ENCODE peak calls at places on chromosome 18, in six cellular contexts. I, L, O, S, P and E are unnamed samples.

GRCh38 chr18:38369772-38370690 is 804.4 kb upstream of the CELF4 start:
- DNase-seq in L (no peak), S (no peak), P (no peak), O (no peak), I (no peak), E (no peak)

GRCh38 chr18:34942975-34943374 is 98.2 kb upstream of the MAPRE2 start:
- DNase-seq in L (no peak), P (no peak), O (no peak), S (peak; percentile 41), I (no peak), E (no peak)

GRCh38 chr18:78726326-78727056 is 253.1 kb upstream of the SALL3 start:
- DNase-seq in P (no peak), I (no peak), O (no peak), S (no peak), L (peak; percentile 19), E (no peak)

GRCh38 chr18:26574958-26575864 is 26.9 kb upstream of the KCTD1 start:
- DNase-seq in L (peak; percentile 70), P (no peak), O (peak; percentile 46), S (peak; percentile 82), I (peak; percentile 37), E (peak; percentile 62)

GRCh38 chr18:31044926-31045325 is 2.4 kb upstream of the DSC3 start:
- DNase-seq in L (no peak), S (no peak), P (no peak), O (no peak), I (no peak), E (no peak)

GRCh38 chr18:59549797-59550516 is 147.3 kb downstream of the CCBE1 start:
- DNase-seq in L (no peak), I (no peak), S (no peak), O (no peak), P (no peak), E (no peak)

GRCh38 chr18:61394983-61395382 is 61.8 kb downstream of the CDH20 start:
- DNase-seq in O (no peak), L (no peak), S (peak; percentile 35), I (no peak), P (no peak), E (no peak)

GRCh38 chr18:44392933-44393332 is 287.8 kb upstream of the SETBP1 start:
- DNase-seq in I (peak; percentile 17), P (peak; percentile 63), O (no peak), S (peak; percentile 68), L (no peak), E (no peak)

GRCh38 chr18:48155856-48156255 is 225.4 kb upstream of the SMAD2 start:
- DNase-seq in S (no peak), I (no peak), O (no peak), P (no peak), L (no peak), E (no peak)

GRCh38 chr18:24271381-24272331 is 126.0 kb downstream of the OSBPL1A start:
- DNase-seq in L (peak; percentile 85), S (peak; percentile 98), I (peak; percentile 71), P (peak; percentile 80), O (peak; percentile 72), E (peak; percentile 84)

GRCh38 chr18:58979615-58980014 is 114.9 kb downstream of the ZNF532 start:
- DNase-seq in I (no peak), O (no peak), S (no peak), L (no peak), P (no peak), E (no peak)

GRCh38 chr18:36340232-36340631 is 42.7 kb downstream of the FHOD3 start:
- DNase-seq in I (no peak), P (no peak), S (no peak), O (no peak), L (no peak), E (no peak)

GRCh38 chr18:36341944-36342343 is 44.4 kb downstream of the FHOD3 start:
- DNase-seq in I (no peak), O (no peak), S (no peak), P (no peak), L (no peak), E (no peak)

GRCh38 chr18:36337679-36338419 is 40.3 kb downstream of the FHOD3 start:
- DNase-seq in P (no peak), L (peak; percentile 12), S (no peak), I (no peak), O (no peak), E (no peak)

GRCh38 chr18:36335476-36336279 is 38.2 kb downstream of the FHOD3 start:
- DNase-seq in S (no peak), P (no peak), O (no peak), I (no peak), L (no peak), E (no peak)

GRCh38 chr18:36338420-36338933 is 41.0 kb downstream of the FHOD3 start:
- DNase-seq in I (no peak), O (no peak), L (peak; percentile 15), S (no peak), P (no peak), E (no peak)
- H2BK5ac ChIP-seq in I (no peak overlapping the region), O (no peak overlapping the region), L (no peak overlapping the region), S (no peak overlapping the region), P (no peak overlapping the region), E (no peak overlapping the region)

GRCh38 chr18:36152781-36153180 is 23.1 kb downstream of the ELP2 start:
- DNase-seq in S (no peak), L (no peak), O (peak; percentile 15), I (no peak), P (no peak), E (no peak)
- H2BK5ac ChIP-seq in S (no peak overlapping the region), L (no peak overlapping the region), O (peak overlapping the region; percentile 91), I (no peak overlapping the region), P (no peak overlapping the region), E (no peak overlapping the region)

GRCh38 chr18:32975166-32975441 is 202.3 kb upstream of the KLHL14 start:
- DNase-seq in I (no peak), L (no peak), S (no peak), P (no peak), O (no peak), E (no peak)
- H2BK5ac ChIP-seq in I (no peak overlapping the region), L (no peak overlapping the region), S (no peak overlapping the region), P (no peak overlapping the region), O (no peak overlapping the region), E (no peak overlapping the region)

DNA sequence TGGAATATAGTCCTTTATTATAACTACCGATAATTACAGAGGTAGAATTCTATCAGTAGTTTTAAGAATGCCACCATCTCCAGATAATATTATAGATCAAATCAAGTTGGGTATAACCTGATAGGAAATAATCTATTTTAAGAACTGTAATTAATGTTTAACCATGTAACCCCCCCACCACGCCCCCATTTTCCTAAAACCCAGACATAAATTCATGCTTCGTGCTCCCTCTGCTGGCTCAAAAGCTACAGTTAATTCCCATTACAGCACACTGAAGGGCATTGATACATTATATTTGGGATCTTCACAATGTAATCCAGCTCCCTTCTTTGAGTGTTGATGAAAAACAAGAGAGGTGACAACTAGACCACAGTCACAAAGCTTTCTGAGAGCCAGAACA is 228.0 kb upstream of the SMAD7 start:
- DNase-seq in S (peak; percentile 23), O (peak; percentile 23), L (no peak), P (no peak), I (no peak), E (no peak)
- H2BK5ac ChIP-seq in S (no peak overlapping the region), O (no peak overlapping the region), L (no peak overlapping the region), P (no peak overlapping the region), I (no peak overlapping the region), E (no peak overlapping the region)

DNA sequence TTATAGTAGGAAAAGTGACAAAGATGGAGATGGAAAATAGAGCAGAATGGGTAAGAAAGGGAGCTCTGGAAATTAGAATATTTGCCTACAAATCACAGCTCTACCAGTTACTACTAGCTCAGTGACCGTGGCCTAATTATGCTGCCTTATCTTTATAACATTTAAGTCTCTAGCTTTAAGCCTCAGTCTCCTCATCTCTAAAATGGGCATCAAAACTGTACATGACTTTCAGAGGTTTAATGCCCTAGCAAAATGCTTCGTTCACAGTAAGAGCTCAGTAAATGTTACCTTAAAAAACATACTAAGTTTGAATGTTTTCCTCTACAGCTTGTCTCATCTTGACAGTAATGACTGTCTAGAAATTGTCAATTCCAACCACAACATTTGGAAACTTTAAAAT is 8.3 kb upstream of the PTPRM start:
- DNase-seq in O (no peak), P (no peak), I (no peak), S (no peak), L (no peak), E (no peak)
- H2BK5ac ChIP-seq in O (no peak overlapping the region), P (no peak overlapping the region), I (no peak overlapping the region), S (no peak overlapping the region), L (no peak overlapping the region), E (no peak overlapping the region)

DNA sequence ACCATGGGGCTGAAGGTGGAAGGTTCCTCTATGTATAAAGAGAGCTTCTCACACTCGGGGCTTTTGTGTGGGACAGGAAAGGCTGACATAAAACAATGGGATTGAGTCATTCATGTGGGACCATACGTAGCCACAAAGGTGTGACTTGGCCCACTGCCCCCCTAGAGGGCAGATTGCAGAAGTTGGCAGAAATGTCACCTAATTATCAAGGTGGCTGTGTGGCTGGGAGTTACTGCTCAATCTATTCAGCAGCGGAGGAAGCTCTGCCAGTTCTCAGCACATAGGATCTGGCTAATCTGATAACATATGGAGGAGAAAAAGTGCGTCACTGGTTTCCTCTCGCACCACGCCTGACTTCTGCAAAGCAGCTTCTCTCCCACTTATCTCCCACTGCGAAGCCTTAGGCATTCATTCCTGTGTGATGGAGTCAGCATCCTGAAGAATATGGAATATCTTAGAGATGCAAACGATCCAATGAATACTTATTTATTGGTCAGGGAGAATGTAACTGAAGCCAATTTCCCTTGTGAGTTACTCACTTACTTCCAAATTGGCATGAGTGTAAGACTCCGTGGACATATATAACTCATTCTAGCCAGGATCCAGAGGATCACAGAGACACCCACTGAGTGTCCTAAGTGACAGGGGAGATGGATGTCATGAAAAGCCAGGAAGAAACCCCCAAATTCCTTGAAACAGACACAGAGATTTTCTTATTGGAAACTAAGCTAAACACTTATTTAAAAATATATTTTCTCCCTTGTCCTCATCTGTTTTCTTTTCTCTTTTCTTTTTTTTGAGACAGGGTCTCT is 344.8 kb downstream of the TGIF1 start:
- DNase-seq in L (no peak), O (peak; percentile 99), S (peak; percentile 95), I (no peak), P (peak; percentile 93), E (no peak)
- H2BK5ac ChIP-seq in L (no peak overlapping the region), O (peak overlapping the region; percentile 76), S (no peak overlapping the region), I (no peak overlapping the region), P (no peak overlapping the region), E (no peak overlapping the region)

GRCh38 chr18:56900195-56901094 is 246.4 kb upstream of the BOD1L2 start:
- DNase-seq in P (no peak), O (no peak), L (no peak), S (no peak), I (no peak), E (no peak)
- H2BK5ac ChIP-seq in P (no peak overlapping the region), O (no peak overlapping the region), L (no peak overlapping the region), S (no peak overlapping the region), I (no peak overlapping the region), E (no peak overlapping the region)

GRCh38 chr18:9474983-9475642 is at the start of gene RALBP1:
- DNase-seq in P (peak; percentile 100), L (peak; percentile 100), O (peak; percentile 99), S (peak; percentile 100), I (peak; percentile 100), E (peak; percentile 98)
- H2BK5ac ChIP-seq in P (peak within 1 kb of the TSS; percentile 87), L (peak within 1 kb of the TSS; percentile 91), O (peak within 1 kb of the TSS; percentile 92), S (peak within 1 kb of the TSS; percentile 93), I (peak within 1 kb of the TSS; percentile 91), E (peak within 1 kb of the TSS; percentile 96)

DNA sequence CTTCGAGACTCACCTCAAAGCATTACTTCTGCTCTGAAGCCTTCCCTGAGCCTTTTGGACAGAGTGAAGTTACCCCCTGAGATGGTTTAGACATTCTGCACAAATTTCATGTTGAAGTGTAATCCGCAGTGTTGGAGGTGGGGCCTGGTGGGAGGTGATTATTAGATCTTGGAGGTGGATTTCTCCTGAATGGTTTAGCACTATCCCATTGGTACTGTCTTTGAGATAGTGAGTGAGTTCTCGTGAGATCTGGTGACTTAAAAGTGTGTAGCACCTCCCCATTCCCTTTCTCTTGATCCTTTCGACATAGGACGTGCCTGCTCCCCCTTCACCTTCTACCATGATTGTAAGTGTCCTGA is 8.8 kb downstream of the ENOSF1 start:
- DNase-seq in S (no peak), L (no peak), I (no peak), O (no peak), P (no peak), E (peak; percentile 20)
- H2BK5ac ChIP-seq in S (no peak overlapping the region), L (no peak overlapping the region), I (no peak overlapping the region), O (no peak overlapping the region), P (no peak overlapping the region), E (no peak overlapping the region)